ENCODE peak calls at places on chromosomes 16 and 17, in ten cellular contexts. E is mammary epithelial cell, B is heart right ventricle, N is PC-3, K is cardiac muscle cell, M is uterus, D is A549, V is IMR-90, T is psoas muscle, Y is adrenal gland. L is an unnamed sample. For H3K4me1, the result is how much of the 10 kb centered on the place peaks cover.

GRCh38 chr16:19659554-19659953 is 58.5 kb downstream of the KNOP1 start:
- DNase-seq in K (no peak), D (peak), V (peak), E (no peak), T (no peak), N (no peak), M (no peak), B (no peak), Y (no peak), L (no peak)

GRCh38 chr16:3190949-3191353 is 2.9 kb downstream of the OR1F1 start:
- DNase-seq in M (no peak), E (no peak), T (no peak), V (no peak), N (no peak), Y (no peak), D (peak), K (peak), B (no peak), L (no peak)

GRCh38 chr17:30336369-30337171 is 2.7 kb upstream of the TMIGD1 start:
- DNase-seq in T (no peak), K (no peak), B (no peak), V (peak), Y (peak), M (no peak), D (peak), N (peak), E (peak), L (no peak)

GRCh38 chr16:720507-720989 is 398 bp upstream of the ANTKMT start:
- DNase-seq in N (peak), V (peak), K (peak), Y (no peak), E (no peak), D (peak), B (no peak), T (no peak), M (peak), L (no peak)

GRCh38 chr16:69767459-69768229 is 5.5 kb downstream of the WWP2 start:
- DNase-seq in N (no peak), B (no peak), D (no peak), K (no peak), V (no peak), E (no peak), T (no peak), Y (no peak), M (no peak), L (no peak)

GRCh38 chr17:10114931-10115535 is 83.4 kb downstream of the GAS7 start:
- DNase-seq in M (peak), T (peak), V (peak), D (peak), B (peak), E (peak), Y (peak), K (no peak), N (peak), L (peak)

GRCh38 chr16:20866161-20866772 is 33.9 kb downstream of the DCUN1D3 start:
- DNase-seq in M (no peak), B (peak), E (peak), N (peak), Y (peak), K (peak), V (peak), T (no peak), D (peak), L (no peak)

GRCh38 chr16:56226187-56226586 is 34.9 kb downstream of the GNAO1 start:
- DNase-seq in M (no peak), B (no peak), D (no peak), V (no peak), Y (no peak), E (no peak), K (no peak), T (peak), N (no peak), L (no peak)

GRCh38 chr17:78394209-78394608 is 15.8 kb downstream of the PGS1 start:
- DNase-seq in K (no peak), Y (no peak), B (no peak), V (no peak), M (no peak), D (no peak), E (no peak), T (no peak), N (no peak), L (no peak)

GRCh38 chr17:65243838-65244237 is 106.7 kb downstream of the RGS9 start:
- DNase-seq in V (peak), Y (peak), K (no peak), T (no peak), N (peak), B (no peak), M (no peak), D (no peak), E (peak), L (no peak)

GRCh38 chr17:82767041-82767754 is 15.3 kb downstream of the TBCD start:
- DNase-seq in B (no peak), M (no peak), T (peak), K (peak), Y (peak), E (peak), V (peak), N (peak), D (peak), L (peak)

GRCh38 chr16:88815901-88816589 is 4.3 kb upstream of the APRT start:
- DNase-seq in B (no peak), T (no peak), D (peak), V (no peak), N (peak), Y (no peak), E (no peak), K (peak), M (no peak), L (peak)

GRCh38 chr16:46715769-46716305 is 26.4 kb downstream of the ORC6 start:
- DNase-seq in E (no peak), Y (no peak), N (no peak), M (no peak), T (peak), V (no peak), K (no peak), D (no peak), B (peak), L (no peak)

GRCh38 chr16:81447383-81448101 is 2.9 kb downstream of the CMIP start:
- DNase-seq in B (no peak), D (peak), N (peak), T (no peak), V (no peak), M (no peak), K (peak), E (peak), Y (no peak), L (peak)

GRCh38 chr16:72179592-72179991 is 7.6 kb upstream of the PMFBP1 start:
- DNase-seq in V (no peak), N (no peak), D (no peak), E (no peak), B (no peak), K (no peak), Y (no peak), T (no peak), M (no peak), L (no peak)

GRCh38 chr17:75877752-75878173 is 618 bp downstream of the TRIM47 start:
- DNase-seq in D (peak), E (peak), Y (peak), B (peak), M (peak), N (peak), V (peak), K (peak), T (peak), L (peak)

GRCh38 chr16:63907251-63907650 is 1214.6 kb downstream of the CDH11 start:
- DNase-seq in E (no peak), M (no peak), B (no peak), K (no peak), N (no peak), V (no peak), Y (no peak), D (no peak), T (no peak), L (no peak)

GRCh38 chr16:31354394-31355291 is at the start of gene ITGAX:
- DNase-seq in N (peak), M (peak), T (peak), B (no peak), E (peak), K (no peak), V (peak), Y (peak), D (peak), L (peak)

GRCh38 chr17:39365252-39365651 is 36.2 kb downstream of the FBXL20 start:
- DNase-seq in N (no peak), B (no peak), K (no peak), Y (no peak), T (no peak), E (no peak), V (peak), M (no peak), D (no peak), L (no peak)

GRCh38 chr17:50143461-50144176 is 6.9 kb downstream of the PPP1R9B start:
- DNase-seq in V (no peak), T (peak), N (no peak), M (no peak), D (no peak), E (no peak), B (no peak), Y (no peak), K (no peak), L (no peak)

GRCh38 chr17:50141750-50142119 is 8.7 kb downstream of the PPP1R9B start:
- DNase-seq in M (no peak), B (no peak), E (no peak), V (no peak), N (no peak), K (no peak), T (peak), D (no peak), Y (no peak), L (no peak)

GRCh38 chr17:50139185-50139783 is 9.3 kb upstream of the SAMD14 start:
- DNase-seq in V (no peak), B (no peak), K (no peak), T (peak), D (no peak), Y (no peak), E (no peak), M (no peak), N (no peak), L (no peak)

GRCh38 chr17:50139950-50140885 is 10.3 kb upstream of the SAMD14 start:
- DNase-seq in E (peak), D (peak), Y (peak), V (peak), B (peak), M (peak), T (peak), K (peak), N (peak), L (peak)

DNA sequence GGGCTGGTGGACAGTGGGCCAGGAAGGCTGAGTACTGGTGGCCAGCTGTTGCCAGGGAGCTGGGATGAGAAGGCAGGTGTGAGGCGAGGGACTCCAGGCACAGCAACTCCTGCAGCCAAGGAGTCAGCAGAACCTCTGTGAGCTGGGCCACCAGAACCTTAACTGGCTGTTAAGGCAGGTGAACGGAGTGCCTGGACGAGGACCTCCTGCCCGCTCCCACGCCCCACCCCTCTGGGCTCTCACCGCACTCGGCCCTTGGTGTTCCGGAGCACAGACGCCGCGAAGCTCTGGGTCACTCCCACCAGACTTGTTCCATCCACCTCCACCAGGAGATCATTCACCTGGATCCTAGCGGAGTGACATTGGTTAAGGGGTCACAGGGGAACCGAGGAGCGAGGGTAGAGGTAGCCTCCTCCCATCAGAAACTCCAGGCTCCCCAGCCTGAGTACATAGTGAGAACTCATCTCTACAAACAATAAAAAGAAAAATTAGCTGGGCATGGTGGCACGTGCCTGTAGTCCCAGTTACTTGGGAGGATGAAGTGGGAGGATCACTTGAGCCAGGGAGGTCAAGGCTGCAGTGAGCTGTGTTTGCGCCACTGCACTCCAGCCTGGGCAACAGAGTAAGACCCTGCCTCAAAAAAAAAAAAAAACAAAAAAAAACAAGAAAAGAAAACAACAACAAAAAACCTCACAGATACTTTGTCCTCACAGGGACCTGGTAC is 9.3 kb downstream of the PPP1R9B start:
- DNase-seq in K (no peak), Y (no peak), V (no peak), M (no peak), D (no peak), B (no peak), N (no peak), T (peak), E (no peak), L (no peak)
- H3K4me1 ChIP-seq in K (under half), Y (under half), V (under half), M (under half), D (under half), B (half or more), N (under half), T (under half), E (under half), L (under half)

DNA sequence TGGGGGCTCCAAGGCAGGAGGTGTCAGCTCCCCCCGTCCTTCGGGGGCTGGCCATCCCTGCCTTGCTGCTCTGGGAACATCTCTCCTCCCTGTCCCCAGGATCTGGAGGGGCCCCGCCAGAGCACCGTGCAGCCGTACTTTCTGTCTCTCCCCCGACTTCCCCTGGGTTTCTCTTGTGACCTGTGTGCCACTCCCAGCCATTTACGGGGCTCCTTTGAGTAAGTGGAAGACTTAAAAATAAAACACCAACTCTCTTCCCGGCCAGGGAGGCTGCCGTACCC is 60.6 kb downstream of the BAIAP2 start:
- DNase-seq in D (no peak), N (no peak), M (no peak), E (no peak), V (no peak), B (no peak), Y (no peak), T (no peak), K (no peak), L (no peak)
- H3K4me1 ChIP-seq in D (half or more), N (half or more), M (under half), E (half or more), V (under half), B (under half), Y (under half), T (under half), K (under half), L (under half)

DNA sequence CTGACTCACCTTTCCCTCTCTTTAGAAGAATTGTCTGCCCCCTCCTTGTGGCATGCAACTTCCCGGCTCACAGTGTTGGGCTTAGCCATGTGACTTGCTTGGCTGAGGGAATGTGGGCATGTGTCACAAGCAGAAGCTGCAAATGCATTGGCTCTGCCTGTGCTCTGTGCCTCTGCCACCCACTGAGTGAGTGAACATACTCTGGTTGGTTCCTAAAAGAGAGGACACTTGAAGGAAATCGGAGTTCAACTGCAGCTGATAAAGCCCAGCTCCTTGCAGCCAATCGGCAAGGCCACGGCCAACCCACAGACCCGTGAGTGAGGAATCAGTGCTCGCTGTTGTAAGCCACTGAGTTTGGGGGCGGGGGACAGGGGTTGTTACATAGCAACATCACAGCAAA is 10.9 kb upstream of the GINS2 start:
- DNase-seq in Y (peak), E (no peak), M (no peak), T (no peak), K (peak), B (no peak), V (peak), N (no peak), D (peak), L (no peak)
- H3K4me1 ChIP-seq in Y (under half), E (under half), M (under half), T (under half), K (under half), B (under half), V (under half), N (under half), D (under half), L (under half)

DNA sequence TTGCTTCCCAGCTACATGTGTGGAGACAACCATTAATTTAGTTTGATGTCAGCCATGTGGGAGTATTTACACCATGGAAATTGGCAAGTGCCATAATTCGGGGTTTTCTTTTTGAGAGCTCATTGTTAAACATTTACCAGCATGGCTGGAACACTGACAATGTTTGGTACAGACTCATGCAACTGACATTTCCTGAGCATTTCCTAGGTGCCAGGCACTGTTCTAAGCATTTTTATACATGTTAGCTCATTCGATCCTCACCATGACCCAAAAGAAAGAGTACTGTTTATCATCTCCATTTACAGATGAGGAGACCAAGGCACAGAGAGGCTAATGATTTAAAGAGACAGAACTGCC is 86.9 kb downstream of the FOXL1 start:
- DNase-seq in N (peak), T (no peak), E (peak), D (peak), B (no peak), M (no peak), V (peak), Y (no peak), K (no peak), L (no peak)
- H3K4me1 ChIP-seq in N (under half), T (under half), E (under half), D (under half), B (under half), M (under half), V (under half), Y (under half), K (under half), L (under half)